ENCODE peak calls at places on chromosomes 12 and 14, in nine cellular contexts. A is HCT116, U is stomach, E is breast epithelium, C is H1, B is suprapubic skin, W is HepG2, S is endothelial cell of umbilical vein, Q is transverse colon. P is an unnamed sample.

GRCh38 chr14:97071177-97071576 is 274.0 kb downstream of the VRK1 start:
- DNase-seq in A (no peak), U (no peak), E (no peak), C (no peak), B (no peak), W (no peak), S (no peak), Q (no peak), P (no peak)

GRCh38 chr14:55845963-55846851 is 266.2 kb downstream of the KTN1 start:
- DNase-seq in A (no peak), U (no peak), E (no peak), C (no peak), B (no peak), W (peak; percentile 10), S (no peak), Q (no peak), P (no peak)

GRCh38 chr12:52147367-52147972 is 44.3 kb downstream of the KRT80 start:
- DNase-seq in A (peak; percentile 99), U (peak; percentile 96), E (peak; percentile 98), C (no peak), B (peak; percentile 98), W (peak; percentile 67), S (peak; percentile 91), Q (peak; percentile 95), P (peak; percentile 76)

GRCh38 chr12:49208661-49209060 is 19.8 kb upstream of the TUBA1A start:
- DNase-seq in A (no peak), U (no peak), E (no peak), C (no peak), B (peak; percentile 19), W (no peak), S (no peak), Q (no peak), P (no peak)

GRCh38 chr12:88388566-88389269 is 191.6 kb downstream of the KITLG start:
- DNase-seq in A (no peak), U (no peak), E (no peak), C (no peak), B (no peak), W (no peak), S (no peak), Q (no peak), P (no peak)

GRCh38 chr14:101177301-101178055 is 274.0 kb upstream of the RTL1 start:
- DNase-seq in A (no peak), U (no peak), E (no peak), C (no peak), B (no peak), W (no peak), S (no peak), Q (no peak), P (peak; percentile 62)

GRCh38 chr12:22332191-22332590 is 2.3 kb downstream of the ST8SIA1 start:
- DNase-seq in A (no peak), U (no peak), E (no peak), C (no peak), B (no peak), W (no peak), S (no peak), Q (no peak), P (no peak)

GRCh38 chr14:102922490-102923200 is at the start of gene AMN:
- DNase-seq in A (no peak), U (no peak), E (no peak), C (peak; percentile 72), B (no peak), W (peak; percentile 64), S (no peak), Q (peak; percentile 82), P (peak; percentile 77)

GRCh38 chr12:30450872-30451271 is 244.8 kb downstream of the IPO8 start:
- DNase-seq in A (no peak), U (no peak), E (no peak), C (no peak), B (no peak), W (no peak), S (peak; percentile 63), Q (no peak), P (no peak)

GRCh38 chr14:100781952-100782351 is 44.0 kb upstream of the MEG3 start:
- DNase-seq in A (no peak), U (no peak), E (no peak), C (no peak), B (peak; percentile 18), W (no peak), S (no peak), Q (no peak), P (peak; percentile 14)

GRCh38 chr12:106126441-106127288 is 12.1 kb downstream of the NUAK1 start:
- DNase-seq in A (no peak), U (no peak), E (no peak), C (no peak), B (no peak), W (peak; percentile 37), S (no peak), Q (no peak), P (no peak)

DNA sequence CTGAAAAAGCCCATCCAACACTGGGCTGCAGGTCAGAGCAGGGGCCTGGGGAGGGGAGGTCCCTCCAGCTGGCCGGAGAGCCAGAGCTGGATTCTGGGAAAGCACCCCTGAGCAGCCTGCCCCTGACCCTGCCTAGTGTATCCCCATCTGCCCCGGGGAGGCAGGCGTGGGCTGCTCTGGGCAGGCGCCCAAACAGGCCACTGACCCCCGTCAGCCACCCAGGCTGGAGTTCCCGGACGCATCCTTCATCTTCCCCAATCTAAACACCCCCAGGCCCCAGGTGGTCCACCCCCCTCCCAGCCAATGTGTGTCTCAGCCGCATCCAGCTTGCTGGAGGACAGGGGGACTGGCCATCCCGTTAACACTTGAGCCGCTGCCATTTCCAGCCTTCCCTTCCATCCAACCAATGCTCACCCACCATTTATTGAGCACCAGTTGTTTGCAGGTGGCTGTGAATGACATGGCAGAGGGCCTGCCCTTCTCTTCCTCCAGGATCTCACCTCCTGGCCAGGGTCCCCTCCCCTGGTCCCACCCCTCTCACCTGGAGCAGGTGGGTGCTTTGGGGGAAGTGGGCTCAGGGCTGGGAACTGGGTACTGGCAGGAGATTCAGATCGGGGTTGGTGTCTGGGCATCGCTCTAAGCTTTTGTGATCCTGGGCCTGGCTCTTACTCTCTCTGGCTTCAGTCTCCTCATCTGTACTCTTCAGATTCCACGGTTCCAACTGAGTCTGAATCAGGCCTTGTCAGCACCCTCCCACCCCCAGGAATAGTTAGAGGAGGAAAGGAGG is 743 bp upstream of the DTX1 start:
- DNase-seq in A (no peak), U (no peak), E (no peak), C (no peak), B (no peak), W (no peak), S (no peak), Q (no peak), P (peak; percentile 78)
- H3K27ac ChIP-seq in A (no peak overlapping the region), U (no peak overlapping the region), E (no peak overlapping the region), C (no peak overlapping the region), B (no peak overlapping the region), W (no peak overlapping the region), S (no peak overlapping the region), Q (no peak overlapping the region), P (peak overlapping the region; percentile 86)

GRCh38 chr12:104693493-104693892 is 236.7 kb downstream of the CHST11 start:
- DNase-seq in A (no peak), U (no peak), E (no peak), C (no peak), B (no peak), W (no peak), S (no peak), Q (no peak), P (no peak)

GRCh38 chr12:104694161-104694560 is 237.4 kb downstream of the CHST11 start:
- DNase-seq in A (no peak), U (no peak), E (no peak), C (no peak), B (no peak), W (no peak), S (peak; percentile 33), Q (no peak), P (no peak)

GRCh38 chr12:104697186-104697585 is 240.4 kb downstream of the CHST11 start:
- DNase-seq in A (no peak), U (no peak), E (no peak), C (no peak), B (no peak), W (no peak), S (no peak), Q (no peak), P (no peak)

GRCh38 chr12:104694711-104695110 is 238.0 kb downstream of the CHST11 start:
- DNase-seq in A (no peak), U (no peak), E (no peak), C (no peak), B (no peak), W (no peak), S (no peak), Q (no peak), P (no peak)

GRCh38 chr12:104695453-104696148 is 238.9 kb downstream of the CHST11 start:
- DNase-seq in A (no peak), U (no peak), E (no peak), C (no peak), B (no peak), W (no peak), S (peak; percentile 65), Q (peak; percentile 22), P (no peak)
- TF ChIP-seq POLR2AphosphoS5 in A (no peak), U (no peak), E (no peak), C (no peak), B (no peak), W (no peak), S (no peak), Q (no peak), P (no peak)

DNA sequence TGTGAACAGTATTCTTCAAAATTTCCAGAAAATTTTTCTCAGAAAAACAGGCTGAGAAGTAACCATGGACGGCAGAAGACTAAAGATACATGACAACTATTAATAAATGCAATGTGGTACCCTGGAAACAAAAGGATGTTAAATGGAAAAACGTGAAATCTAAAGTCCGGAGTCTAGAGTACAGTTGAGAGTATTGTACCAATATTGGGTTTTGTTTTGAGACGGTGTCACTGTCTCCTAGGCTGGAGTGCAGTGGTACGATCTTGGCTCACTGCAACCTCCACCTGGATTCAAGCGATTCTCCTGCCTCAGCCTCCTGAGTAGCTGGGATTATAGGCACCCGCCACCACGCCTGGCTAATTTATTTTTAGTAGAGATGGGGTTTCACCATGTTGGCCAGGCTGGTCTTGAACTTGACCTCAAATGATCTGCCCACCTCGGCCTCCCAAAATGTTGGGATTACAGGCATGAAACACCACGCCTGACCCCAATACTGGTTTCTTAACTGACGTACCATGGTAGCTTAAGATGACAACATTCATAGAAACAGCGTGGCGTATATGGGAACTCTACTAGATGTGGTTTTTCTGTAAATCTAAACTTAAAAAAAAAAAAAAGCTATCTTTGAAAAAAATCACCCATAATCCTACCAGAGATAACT is 16.8 kb upstream of the TDG start:
- DNase-seq in A (no peak), U (no peak), E (no peak), C (no peak), B (no peak), W (no peak), S (no peak), Q (no peak), P (no peak)
- TF ChIP-seq POLR2A in A (no peak), U (no peak), E (no peak), C (peak; percentile 36), B (no peak), W (peak; percentile 28), S (peak; percentile 22), Q (no peak), P (no peak)

DNA sequence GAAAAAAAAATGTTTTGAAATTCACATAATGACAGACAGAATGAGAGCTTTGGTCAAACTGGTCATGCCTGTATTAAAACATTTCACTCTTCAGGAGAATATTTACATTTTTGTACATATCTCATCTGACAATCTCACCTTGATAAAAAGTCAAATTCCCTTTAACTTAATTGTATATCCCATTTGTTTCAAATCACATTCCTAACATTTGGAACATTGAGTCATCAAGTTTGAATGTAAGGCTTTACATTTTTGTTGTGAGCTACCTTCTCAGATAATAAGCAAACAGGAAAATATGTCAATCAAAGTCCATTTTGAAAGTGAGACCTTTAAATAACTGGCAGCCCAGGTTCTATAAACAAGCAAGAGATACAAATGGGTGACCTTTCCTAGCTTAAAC is 259.8 kb downstream of the BTG1 start:
- DNase-seq in A (no peak), U (no peak), E (no peak), C (no peak), B (no peak), W (no peak), S (peak; percentile 17), Q (no peak), P (no peak)
- H3K27ac ChIP-seq in A (no peak overlapping the region), U (no peak overlapping the region), E (no peak overlapping the region), C (no peak overlapping the region), B (no peak overlapping the region), W (no peak overlapping the region), S (no peak overlapping the region), Q (no peak overlapping the region), P (no peak overlapping the region)